ENCODE peak calls at places on chromosomes 7 and 10, in four cellular contexts. F, B, Z and W are unnamed samples.

GRCh38 chr7:55050286-55050685 is 31.5 kb downstream of the EGFR start:
- DNase-seq in F (no peak), B (peak), Z (no peak), W (no peak)

GRCh38 chr7:108455833-108456677 is at the start of gene NRCAM:
- DNase-seq in F (peak), B (no peak), Z (peak), W (no peak)

GRCh38 chr7:28686418-28686800 is 271.7 kb downstream of the TRIL start:
- DNase-seq in B (no peak), F (no peak), Z (peak), W (peak)

GRCh38 chr7:137656227-137656849 is 190.4 kb downstream of the DGKI start:
- DNase-seq in F (peak), Z (peak), B (peak), W (peak)

GRCh38 chr7:141880960-141881359 is 35.2 kb upstream of the OR9A4 start:
- DNase-seq in F (no peak), Z (no peak), B (no peak), W (no peak)

GRCh38 chr7:135758531-135758932 is 9.9 kb upstream of the FAM180A start:
- DNase-seq in Z (peak), B (no peak), F (no peak), W (no peak)

GRCh38 chr7:116218051-116218645 is 7.8 kb downstream of the TES start:
- DNase-seq in Z (peak), B (no peak), F (no peak), W (peak)

GRCh38 chr7:20835111-20835750 is 48.5 kb upstream of the SP8 start:
- DNase-seq in Z (no peak), B (no peak), F (no peak), W (no peak)

GRCh38 chr10:33280217-33280616 is 54.2 kb downstream of the NRP1 start:
- DNase-seq in Z (peak), B (no peak), F (no peak), W (no peak)